ENCODE peak calls at places on chromosomes 11 and 22, in five cellular contexts. One of them, this sample, is unnamed.

GRCh38 chr11:36333468-36333867 is 37.4 kb downstream of the PRR5L start:
- DNase-seq in mammary epithelial cell: peak; percentile 65
- DNase-seq in GM23338: no peak
- DNase-seq in Peyer's patch: no peak
- DNase-seq in pancreas: no peak
- DNase-seq in this sample: no peak

GRCh38 chr11:67312187-67313021 is 9.1 kb downstream of the SSH3 start:
- DNase-seq in mammary epithelial cell: peak; percentile 95
- DNase-seq in GM23338: no peak
- DNase-seq in Peyer's patch: peak; percentile 80
- DNase-seq in pancreas: no peak
- DNase-seq in this sample: no peak

GRCh38 chr11:112292785-112293407 is 32.2 kb upstream of the PLET1 start:
- DNase-seq in mammary epithelial cell: peak; percentile 80
- DNase-seq in GM23338: no peak
- DNase-seq in Peyer's patch: no peak
- DNase-seq in pancreas: no peak
- DNase-seq in this sample: no peak

GRCh38 chr11:46976182-46976854 is 39.8 kb downstream of the CSTPP1 start:
- DNase-seq in mammary epithelial cell: no peak
- DNase-seq in GM23338: no peak
- DNase-seq in Peyer's patch: no peak
- DNase-seq in pancreas: no peak
- DNase-seq in this sample: no peak

GRCh38 chr11:10920205-10920604 is 62.4 kb upstream of the ZBED5 start:
- DNase-seq in mammary epithelial cell: no peak
- DNase-seq in GM23338: no peak
- DNase-seq in Peyer's patch: no peak
- DNase-seq in pancreas: no peak
- DNase-seq in this sample: no peak

GRCh38 chr22:22498267-22498666 is 10.3 kb downstream of the ZNF280B start:
- DNase-seq in mammary epithelial cell: no peak
- DNase-seq in GM23338: no peak
- DNase-seq in Peyer's patch: no peak
- DNase-seq in pancreas: no peak
- DNase-seq in this sample: no peak

GRCh38 chr11:111260761-111261160 is 15.2 kb downstream of the POU2AF2 start:
- DNase-seq in mammary epithelial cell: no peak
- DNase-seq in GM23338: no peak
- DNase-seq in Peyer's patch: no peak
- DNase-seq in pancreas: no peak
- DNase-seq in this sample: no peak

GRCh38 chr11:112589132-112589531 is 328.5 kb upstream of the PLET1 start:
- DNase-seq in mammary epithelial cell: no peak
- DNase-seq in GM23338: no peak
- DNase-seq in Peyer's patch: no peak
- DNase-seq in pancreas: no peak
- DNase-seq in this sample: no peak

GRCh38 chr22:42066133-42066761 is 4.4 kb downstream of the NAGA start:
- DNase-seq in mammary epithelial cell: no peak
- DNase-seq in GM23338: no peak
- DNase-seq in Peyer's patch: peak; percentile 39
- DNase-seq in pancreas: no peak
- DNase-seq in this sample: no peak

GRCh38 chr22:19877626-19878339 is 23.1 kb upstream of the GNB1L start:
- DNase-seq in mammary epithelial cell: no peak
- DNase-seq in GM23338: no peak
- DNase-seq in Peyer's patch: peak; percentile 37
- DNase-seq in pancreas: peak; percentile 9
- DNase-seq in this sample: no peak

GRCh38 chr22:19875531-19876313 is 21.0 kb upstream of the GNB1L start:
- DNase-seq in mammary epithelial cell: no peak
- DNase-seq in GM23338: no peak
- DNase-seq in Peyer's patch: peak; percentile 42
- DNase-seq in pancreas: peak; percentile 8
- DNase-seq in this sample: no peak

GRCh38 chr22:19876941-19877625 is 22.4 kb upstream of the GNB1L start:
- DNase-seq in mammary epithelial cell: no peak
- DNase-seq in GM23338: no peak
- DNase-seq in Peyer's patch: peak; percentile 41
- DNase-seq in pancreas: no peak
- DNase-seq in this sample: no peak

GRCh38 chr22:19875061-19875530 is 20.4 kb upstream of the GNB1L start:
- DNase-seq in mammary epithelial cell: no peak
- DNase-seq in GM23338: no peak
- DNase-seq in Peyer's patch: peak; percentile 22
- DNase-seq in pancreas: no peak
- DNase-seq in this sample: no peak

GRCh38 chr22:19876314-19876940 is 21.8 kb upstream of the GNB1L start:
- DNase-seq in mammary epithelial cell: no peak
- DNase-seq in GM23338: no peak
- DNase-seq in Peyer's patch: peak; percentile 46
- DNase-seq in pancreas: peak; percentile 10
- DNase-seq in this sample: no peak
- H3K4me1 ChIP-seq in mammary epithelial cell: peaks cover 50% of the 10 kb centered on the region
- H3K4me1 ChIP-seq in GM23338: peaks cover 8% of the 10 kb centered on the region
- H3K4me1 ChIP-seq in Peyer's patch: no peaks in the 10 kb centered on the region
- H3K4me1 ChIP-seq in pancreas: no peaks in the 10 kb centered on the region
- H3K4me1 ChIP-seq in this sample: peaks cover 6% of the 10 kb centered on the region

GRCh38 chr11:61810671-61811175 is 6.1 kb downstream of the FADS1 start:
- DNase-seq in mammary epithelial cell: no peak
- DNase-seq in GM23338: no peak
- DNase-seq in Peyer's patch: no peak
- DNase-seq in pancreas: no peak
- DNase-seq in this sample: no peak
- H3K36me3 ChIP-seq in mammary epithelial cell: peaks cover 14% of the 10 kb centered on the region
- H3K36me3 ChIP-seq in GM23338: peaks cover 49% of the 10 kb centered on the region
- H3K36me3 ChIP-seq in Peyer's patch: no peaks in the 10 kb centered on the region
- H3K36me3 ChIP-seq in pancreas: no peaks in the 10 kb centered on the region
- H3K36me3 ChIP-seq in this sample: no peaks in the 10 kb centered on the region

GRCh38 chr11:70768346-70769095 is 370.2 kb downstream of the CTTN start:
- DNase-seq in mammary epithelial cell: no peak
- DNase-seq in GM23338: no peak
- DNase-seq in Peyer's patch: no peak
- DNase-seq in pancreas: no peak
- DNase-seq in this sample: no peak
- H3K4me1 ChIP-seq in mammary epithelial cell: no peaks in the 10 kb centered on the region
- H3K4me1 ChIP-seq in GM23338: no peaks in the 10 kb centered on the region
- H3K4me1 ChIP-seq in Peyer's patch: no peaks in the 10 kb centered on the region
- H3K4me1 ChIP-seq in pancreas: no peaks in the 10 kb centered on the region
- H3K4me1 ChIP-seq in this sample: no peaks in the 10 kb centered on the region

GRCh38 chr11:12882670-12883069 is 126.4 kb upstream of the RASSF10 start:
- DNase-seq in mammary epithelial cell: no peak
- DNase-seq in GM23338: no peak
- DNase-seq in Peyer's patch: no peak
- DNase-seq in pancreas: no peak
- DNase-seq in this sample: no peak
- H3K36me3 ChIP-seq in mammary epithelial cell: peaks cover 11% of the 10 kb centered on the region
- H3K36me3 ChIP-seq in GM23338: peaks cover 3% of the 10 kb centered on the region
- H3K36me3 ChIP-seq in Peyer's patch: no peaks in the 10 kb centered on the region
- H3K36me3 ChIP-seq in pancreas: peaks cover 18% of the 10 kb centered on the region
- H3K36me3 ChIP-seq in this sample: peaks cover 4% of the 10 kb centered on the region

GRCh38 chr11:8757533-8757932 is 74.9 kb downstream of the RPL27A start:
- DNase-seq in mammary epithelial cell: no peak
- DNase-seq in GM23338: no peak
- DNase-seq in Peyer's patch: peak; percentile 14
- DNase-seq in pancreas: no peak
- DNase-seq in this sample: no peak

GRCh38 chr11:8757047-8757446 is 74.5 kb downstream of the RPL27A start:
- DNase-seq in mammary epithelial cell: no peak
- DNase-seq in GM23338: no peak
- DNase-seq in Peyer's patch: peak; percentile 34
- DNase-seq in pancreas: no peak
- DNase-seq in this sample: no peak

GRCh38 chr11:8754241-8754640 is 71.6 kb downstream of the RPL27A start:
- DNase-seq in mammary epithelial cell: peak; percentile 33
- DNase-seq in GM23338: no peak
- DNase-seq in Peyer's patch: no peak
- DNase-seq in pancreas: no peak
- DNase-seq in this sample: no peak

GRCh38 chr11:8758619-8759169 is 76.1 kb downstream of the RPL27A start:
- DNase-seq in mammary epithelial cell: no peak
- DNase-seq in GM23338: no peak
- DNase-seq in Peyer's patch: no peak
- DNase-seq in pancreas: no peak
- DNase-seq in this sample: no peak

GRCh38 chr11:8756201-8756600 is 73.6 kb downstream of the RPL27A start:
- DNase-seq in mammary epithelial cell: no peak
- DNase-seq in GM23338: no peak
- DNase-seq in Peyer's patch: no peak
- DNase-seq in pancreas: no peak
- DNase-seq in this sample: no peak
- H3K4me1 ChIP-seq in mammary epithelial cell: peaks cover 12% of the 10 kb centered on the region
- H3K4me1 ChIP-seq in GM23338: no peaks in the 10 kb centered on the region
- H3K4me1 ChIP-seq in Peyer's patch: no peaks in the 10 kb centered on the region
- H3K4me1 ChIP-seq in pancreas: peaks cover 30% of the 10 kb centered on the region
- H3K4me1 ChIP-seq in this sample: peaks cover 50% of the 10 kb centered on the region

This sample was measured in heart right ventricle.